ENCODE peak calls at places on chromosome 16, in ten cellular contexts. E is activated CD4-positive, alpha-beta T cell treated with anti-CD3 and anti-CD28 coated beads, Interleukin-2, amount 10 ng/mL, durations not matched to agents 7 days and 5 days; Z is smooth muscle cell of the brain vasculature; R is amygdala; T is fibroblast of lung; L is right lobe of liver; A is T-helper 17 cell; X is non-pigmented ciliary epithelial cell; F is GM13977; V is CD8-positive, alpha-beta memory T cell. S is an unnamed sample.
A peak's percentile ranks its signal among the peaks of the same experiment; 100 is the strongest.

GRCh38 chr16:85048921-85049562 is 21.4 kb downstream of the KIAA0513 start:
- DNase-seq in F (no peak), A (no peak), T (no peak), E (no peak), V (no peak), R (no peak), Z (no peak), X (no peak), L (peak; percentile 50), S (no peak)

GRCh38 chr16:35523991-35524390 is 2064.6 kb downstream of the TP53TG3F start:
- DNase-seq in E (no peak), L (no peak), T (no peak), Z (no peak), V (no peak), F (no peak), A (no peak), X (no peak), R (no peak), S (no peak)

GRCh38 chr16:2514333-2515179 is 804 bp downstream of the ATP6V0C start:
- DNase-seq in Z (no peak), R (no peak), E (peak; percentile 41), V (peak; percentile 43), T (no peak), F (peak; percentile 55), L (peak; percentile 66), X (no peak), A (peak; percentile 45), S (no peak)

GRCh38 chr16:29664133-29664912 is 1.3 kb downstream of the SPN start:
- DNase-seq in X (no peak), A (peak; percentile 25), E (peak; percentile 45), V (peak; percentile 22), Z (no peak), T (no peak), L (peak; percentile 73), R (no peak), F (peak; percentile 51), S (no peak)

GRCh38 chr16:57472665-57473060 is 10.2 kb downstream of the POLR2C start:
- DNase-seq in Z (no peak), R (no peak), E (no peak), V (no peak), F (no peak), L (no peak), T (no peak), A (no peak), X (no peak), S (no peak)

GRCh38 chr16:31246296-31246695 is 13.5 kb upstream of the ITGAM start:
- DNase-seq in L (no peak), E (no peak), V (no peak), R (no peak), T (no peak), X (no peak), A (no peak), Z (no peak), F (no peak), S (no peak)

GRCh38 chr16:47886631-47887415 is 269.0 kb downstream of the ABCC12 start:
- DNase-seq in L (no peak), X (no peak), R (no peak), E (no peak), A (no peak), T (peak; percentile 21), Z (no peak), F (no peak), V (no peak), S (no peak)

GRCh38 chr16:75105306-75106061 is 11.1 kb downstream of the LDHD start:
- DNase-seq in L (peak; percentile 53), V (no peak), A (no peak), T (peak; percentile 83), E (no peak), X (no peak), R (peak; percentile 63), Z (no peak), F (no peak), S (no peak)

GRCh38 chr16:72091217-72091616 is 2.2 kb downstream of the TXNL4B start:
- DNase-seq in L (peak; percentile 67), V (no peak), Z (no peak), A (no peak), E (no peak), T (no peak), X (no peak), R (no peak), F (no peak), S (no peak)

GRCh38 chr16:80938035-80938927 is 68.4 kb downstream of the CMC2 start:
- DNase-seq in L (no peak), E (no peak), X (peak; percentile 95), F (no peak), T (peak; percentile 94), R (no peak), Z (peak; percentile 67), A (no peak), V (no peak), S (no peak)

GRCh38 chr16:53498984-53499383 is 4.0 kb downstream of the AKTIP start:
- DNase-seq in V (no peak), A (no peak), E (no peak), Z (no peak), X (no peak), R (no peak), T (no peak), F (no peak), L (no peak), S (no peak)

GRCh38 chr16:64478258-64478906 is 643.5 kb downstream of the CDH11 start:
- DNase-seq in F (no peak), L (no peak), X (no peak), V (no peak), E (no peak), A (no peak), T (peak; percentile 67), R (no peak), Z (peak; percentile 77), S (no peak)

GRCh38 chr16:75402821-75403475 is 30.4 kb downstream of the CFDP1 start:
- DNase-seq in A (no peak), T (peak; percentile 62), X (no peak), Z (no peak), R (no peak), V (no peak), F (peak; percentile 48), E (peak; percentile 19), L (no peak), S (no peak)

GRCh38 chr16:22674832-22675191 is 139.2 kb upstream of the HS3ST2 start:
- DNase-seq in Z (no peak), A (no peak), T (no peak), R (no peak), L (no peak), X (no peak), E (no peak), F (no peak), V (no peak), S (no peak)

GRCh38 chr16:49488336-49488735 is 114.7 kb downstream of the C16orf78 start:
- DNase-seq in T (no peak), L (no peak), Z (no peak), R (no peak), V (no peak), X (no peak), F (no peak), A (no peak), E (no peak), S (no peak)

GRCh38 chr16:3165111-3165822 is 22.7 kb upstream of the OR1F1 start:
- DNase-seq in A (no peak), L (no peak), R (no peak), F (no peak), X (no peak), T (no peak), E (no peak), V (no peak), Z (no peak), S (no peak)

GRCh38 chr16:53087101-53087500 is 32.3 kb downstream of the CHD9 start:
- DNase-seq in T (peak; percentile 40), L (no peak), F (no peak), A (no peak), Z (no peak), E (no peak), R (no peak), X (no peak), V (no peak), S (no peak)

GRCh38 chr16:86391987-86392386 is 118.3 kb upstream of the FOXF1 start:
- DNase-seq in L (no peak), V (no peak), A (no peak), Z (no peak), T (peak; percentile 61), R (no peak), X (peak; percentile 74), E (no peak), F (no peak), S (no peak)

GRCh38 chr16:22424161-22424937 is 49.9 kb upstream of the CDR2 start:
- DNase-seq in Z (no peak), F (no peak), V (no peak), T (peak; percentile 51), R (peak; percentile 40), A (no peak), E (no peak), X (no peak), L (no peak), S (no peak)

GRCh38 chr16:31568577-31569359 is 41.1 kb downstream of the AHSP start:
- DNase-seq in T (peak; percentile 1), R (no peak), X (no peak), Z (no peak), V (no peak), L (no peak), E (no peak), A (no peak), F (no peak), S (peak; percentile 15)

GRCh38 chr16:74997042-74997491 is 1.8 kb upstream of the ZNRF1 start:
- DNase-seq in T (no peak), E (no peak), F (no peak), Z (no peak), A (no peak), R (no peak), L (no peak), X (no peak), V (no peak), S (no peak)